ENCODE peak calls at places on chromosome 17, in ten cellular contexts. H is stimulated activated CD4-positive, alpha-beta T cell treated with anti-CD3 and anti-CD28 coated beads, Interleukin-15, amount 100 ng/mL, for 1 hour; J is Right ventricle myocardium inferior; U is germinal center; F is activated T-helper 1 cell treated with Interleukin-2 at 50 U/mL for 16 hours; N is NCI-H69; M is stimulated activated CD8-positive, alpha-beta memory T cell treated with anti-CD3 and anti-CD28 coated beads, Interleukin-4, amount 100 ng/mL, for 4 hours; Z is tibial artery; K is activated CD4-positive, alpha-beta T cell treated with anti-CD3 and anti-CD28 coated beads, Interleukin-2, amount 50 U/mL, for 1 hour; B is NCI-H2081. P is an unnamed sample.
A peak's percentile ranks its signal among the peaks of the same experiment; 100 is the strongest.

GRCh38 chr17:61618950-61619349 is 27.9 kb upstream of the NACA2 start:
- DNase-seq in H (no peak), J (no peak), U (no peak), F (no peak), N (no peak), M (no peak), Z (no peak), K (no peak), B (no peak), P (no peak)

GRCh38 chr17:82839617-82840292 is at the start of gene ZNF750:
- DNase-seq in H (no peak), J (no peak), U (no peak), F (no peak), N (peak; percentile 36), M (no peak), Z (no peak), K (no peak), B (no peak), P (peak; percentile 74)

GRCh38 chr17:69608808-69609494 is 194.5 kb downstream of the MAP2K6 start:
- DNase-seq in H (no peak), J (no peak), U (no peak), F (no peak), N (no peak), M (no peak), Z (peak; percentile 63), K (no peak), B (no peak), P (no peak)

GRCh38 chr17:45164734-45165269 is 3.1 kb downstream of the HEXIM2 start:
- DNase-seq in H (no peak), J (no peak), U (no peak), F (no peak), N (no peak), M (no peak), Z (no peak), K (no peak), B (no peak), P (no peak)

GRCh38 chr17:50219345-50219744 is 17.9 kb upstream of the COL1A1 start:
- DNase-seq in H (no peak), J (no peak), U (no peak), F (no peak), N (no peak), M (no peak), Z (no peak), K (no peak), B (no peak), P (no peak)

GRCh38 chr17:80866050-80866793 is 125.4 kb upstream of the CHMP6 start:
- DNase-seq in H (peak; percentile 48), J (peak; percentile 72), U (peak; percentile 66), F (peak; percentile 39), N (peak; percentile 81), M (peak; percentile 54), Z (peak; percentile 84), K (peak; percentile 72), B (peak; percentile 86), P (peak; percentile 45)

GRCh38 chr17:55005520-55005919 is 37.0 kb downstream of the STXBP4 start:
- DNase-seq in H (no peak), J (no peak), U (no peak), F (no peak), N (peak; percentile 34), M (no peak), Z (no peak), K (no peak), B (peak; percentile 40), P (no peak)

GRCh38 chr17:14873996-14874395 is 391.1 kb downstream of the PMP22 start:
- DNase-seq in H (no peak), J (no peak), U (no peak), F (no peak), N (no peak), M (no peak), Z (no peak), K (no peak), B (no peak), P (no peak)

GRCh38 chr17:70947215-70947614 is 777.9 kb downstream of the KCNJ2 start:
- DNase-seq in H (no peak), J (no peak), U (no peak), F (no peak), N (no peak), M (no peak), Z (no peak), K (no peak), B (no peak), P (no peak)

GRCh38 chr17:66331038-66331816 is 28.8 kb downstream of the PRKCA start:
- DNase-seq in H (no peak), J (no peak), U (no peak), F (no peak), N (no peak), M (no peak), Z (no peak), K (peak; percentile 9), B (no peak), P (no peak)

GRCh38 chr17:412211-413015 is 59.8 kb upstream of the RPH3AL start:
- DNase-seq in H (peak; percentile 48), J (no peak), U (peak; percentile 25), F (no peak), N (peak; percentile 41), M (no peak), Z (no peak), K (peak; percentile 63), B (peak; percentile 38), P (peak; percentile 63)

GRCh38 chr17:1904273-1905052 is 74.7 kb downstream of the RPA1 start:
- DNase-seq in H (no peak), J (no peak), U (peak; percentile 66), F (no peak), N (peak; percentile 83), M (no peak), Z (no peak), K (no peak), B (peak; percentile 65), P (no peak)

GRCh38 chr17:79192503-79193500 is 118.2 kb downstream of the ENGASE start:
- DNase-seq in H (no peak), J (peak; percentile 62), U (no peak), F (no peak), N (peak; percentile 43), M (no peak), Z (no peak), K (peak; percentile 13), B (no peak), P (peak; percentile 49)

GRCh38 chr17:68184141-68184571 is 63.7 kb upstream of the AMZ2 start:
- DNase-seq in H (no peak), J (no peak), U (no peak), F (no peak), N (no peak), M (no peak), Z (no peak), K (no peak), B (no peak), P (no peak)

GRCh38 chr17:76716146-76716833 is 5.5 kb upstream of the MXRA7 start:
- DNase-seq in H (no peak), J (no peak), U (no peak), F (peak; percentile 47), N (no peak), M (no peak), Z (peak; percentile 77), K (no peak), B (no peak), P (no peak)

GRCh38 chr17:2222901-2223616 is 80.5 kb downstream of the SMG6 start:
- DNase-seq in H (peak; percentile 15), J (peak; percentile 66), U (no peak), F (peak; percentile 39), N (peak; percentile 2), M (peak; percentile 37), Z (peak; percentile 77), K (peak; percentile 39), B (no peak), P (no peak)

GRCh38 chr17:2867441-2868424 is 71.5 kb downstream of the RAP1GAP2 start:
- DNase-seq in H (no peak), J (no peak), U (no peak), F (no peak), N (no peak), M (no peak), Z (no peak), K (no peak), B (no peak), P (no peak)

GRCh38 chr17:40025991-40026815 is 11.0 kb downstream of the CSF3 start:
- DNase-seq in H (no peak), J (no peak), U (peak; percentile 1), F (peak; percentile 44), N (no peak), M (no peak), Z (no peak), K (peak; percentile 44), B (no peak), P (peak; percentile 96)

GRCh38 chr17:57724038-57724728 is 20.9 kb downstream of the CCDC182 start:
- DNase-seq in H (no peak), J (no peak), U (peak; percentile 35), F (no peak), N (peak; percentile 62), M (no peak), Z (no peak), K (no peak), B (no peak), P (no peak)

GRCh38 chr17:71302721-71303549 is 817.9 kb upstream of the SOX9 start:
- DNase-seq in H (no peak), J (no peak), U (no peak), F (no peak), N (no peak), M (no peak), Z (no peak), K (no peak), B (no peak), P (no peak)

GRCh38 chr17:29968271-29968670 is 26.8 kb downstream of the EFCAB5 start:
- DNase-seq in H (no peak), J (no peak), U (no peak), F (no peak), N (no peak), M (no peak), Z (no peak), K (no peak), B (no peak), P (no peak)

GRCh38 chr17:4004517-4005295 is 40.5 kb upstream of the ATP2A3 start:
- DNase-seq in H (peak; percentile 22), J (peak; percentile 83), U (peak; percentile 87), F (peak; percentile 37), N (peak; percentile 60), M (peak; percentile 6), Z (no peak), K (peak; percentile 54), B (peak; percentile 50), P (peak; percentile 54)

GRCh38 chr17:50429793-50430192 is 3.8 kb downstream of the ACSF2 start:
- DNase-seq in H (no peak), J (no peak), U (no peak), F (no peak), N (no peak), M (no peak), Z (no peak), K (no peak), B (no peak), P (no peak)

GRCh38 chr17:16354585-16354984 is 1.3 kb upstream of the CENPV start:
- DNase-seq in H (no peak), J (peak; percentile 7), U (no peak), F (no peak), N (no peak), M (no peak), Z (peak; percentile 38), K (no peak), B (no peak), P (no peak)

GRCh38 chr17:55294042-55294751 is 29.4 kb downstream of the HLF start:
- DNase-seq in H (no peak), J (no peak), U (no peak), F (no peak), N (no peak), M (no peak), Z (no peak), K (no peak), B (no peak), P (no peak)

GRCh38 chr17:50133028-50133768 is 3.2 kb upstream of the SAMD14 start:
- DNase-seq in H (no peak), J (peak; percentile 45), U (no peak), F (no peak), N (no peak), M (no peak), Z (peak; percentile 91), K (no peak), B (no peak), P (no peak)

GRCh38 chr17:73983623-73984410 is 219.7 kb upstream of the RPL38 start:
- DNase-seq in H (no peak), J (no peak), U (no peak), F (no peak), N (no peak), M (no peak), Z (no peak), K (no peak), B (no peak), P (no peak)

GRCh38 chr17:36525113-36525512 is 9.6 kb downstream of the MYO19 start:
- DNase-seq in H (no peak), J (no peak), U (no peak), F (no peak), N (no peak), M (no peak), Z (no peak), K (no peak), B (no peak), P (no peak)